ENCODE peak calls at places on chromosomes 13 and 19, in nine cellular contexts. One of them, this sample, is unnamed.
A peak's percentile ranks its signal among the peaks of the same experiment; 100 is the strongest.

GRCh38 chr19:51372649-51373504 is at the start of gene NKG7:
- DNase-seq in colonic mucosa: no peak
- DNase-seq in bronchial epithelial cell: no peak
- DNase-seq in fibroblast of the aortic adventitia: no peak
- DNase-seq in hepatocyte: no peak
- DNase-seq in HFF-Myc: no peak
- DNase-seq in AG04450: no peak
- DNase-seq in tibial artery: no peak
- DNase-seq in body of pancreas: no peak
- DNase-seq in this sample: no peak

GRCh38 chr13:43285891-43286602 is 262.7 kb downstream of the DNAJC15 start:
- DNase-seq in bronchial epithelial cell: no peak
- DNase-seq in HFF-Myc: no peak
- DNase-seq in fibroblast of the aortic adventitia: peak; percentile 69
- DNase-seq in body of pancreas: no peak
- DNase-seq in tibial artery: no peak
- DNase-seq in hepatocyte: no peak
- DNase-seq in AG04450: no peak
- DNase-seq in colonic mucosa: no peak
- DNase-seq in this sample: no peak

GRCh38 chr19:41753159-41753558 is 2.2 kb upstream of the CEACAM6 start:
- DNase-seq in HFF-Myc: no peak
- DNase-seq in fibroblast of the aortic adventitia: peak; percentile 18
- DNase-seq in colonic mucosa: peak; percentile 81
- DNase-seq in body of pancreas: peak; percentile 68
- DNase-seq in AG04450: no peak
- DNase-seq in hepatocyte: peak; percentile 31
- DNase-seq in bronchial epithelial cell: peak; percentile 36
- DNase-seq in tibial artery: no peak
- DNase-seq in this sample: no peak

GRCh38 chr13:91368676-91369425 is 21.4 kb downstream of the MIR17HG start:
- DNase-seq in HFF-Myc: no peak
- DNase-seq in body of pancreas: no peak
- DNase-seq in bronchial epithelial cell: no peak
- DNase-seq in AG04450: no peak
- DNase-seq in colonic mucosa: no peak
- DNase-seq in hepatocyte: no peak
- DNase-seq in fibroblast of the aortic adventitia: no peak
- DNase-seq in tibial artery: no peak
- DNase-seq in this sample: no peak

GRCh38 chr13:80151016-80151415 is 189.9 kb downstream of the SPRY2 start:
- DNase-seq in hepatocyte: no peak
- DNase-seq in fibroblast of the aortic adventitia: no peak
- DNase-seq in body of pancreas: no peak
- DNase-seq in HFF-Myc: no peak
- DNase-seq in bronchial epithelial cell: peak; percentile 77
- DNase-seq in tibial artery: no peak
- DNase-seq in colonic mucosa: no peak
- DNase-seq in AG04450: no peak
- DNase-seq in this sample: no peak

GRCh38 chr13:44664308-44664707 is 88.2 kb upstream of the TSC22D1 start:
- DNase-seq in colonic mucosa: no peak
- DNase-seq in body of pancreas: no peak
- DNase-seq in bronchial epithelial cell: no peak
- DNase-seq in hepatocyte: no peak
- DNase-seq in HFF-Myc: no peak
- DNase-seq in AG04450: no peak
- DNase-seq in fibroblast of the aortic adventitia: no peak
- DNase-seq in tibial artery: no peak
- DNase-seq in this sample: no peak

GRCh38 chr19:41530184-41530534 is 45.8 kb upstream of the CEACAM21 start:
- DNase-seq in hepatocyte: no peak
- DNase-seq in bronchial epithelial cell: no peak
- DNase-seq in fibroblast of the aortic adventitia: no peak
- DNase-seq in tibial artery: no peak
- DNase-seq in HFF-Myc: no peak
- DNase-seq in body of pancreas: no peak
- DNase-seq in colonic mucosa: no peak
- DNase-seq in AG04450: no peak
- DNase-seq in this sample: no peak

GRCh38 chr19:1767464-1767933 is 14.2 kb downstream of the ONECUT3 start:
- DNase-seq in bronchial epithelial cell: no peak
- DNase-seq in colonic mucosa: peak; percentile 47
- DNase-seq in HFF-Myc: no peak
- DNase-seq in tibial artery: no peak
- DNase-seq in AG04450: no peak
- DNase-seq in body of pancreas: peak; percentile 33
- DNase-seq in fibroblast of the aortic adventitia: no peak
- DNase-seq in hepatocyte: peak; percentile 53
- DNase-seq in this sample: no peak

GRCh38 chr13:109383683-109384082 is 402.7 kb downstream of the IRS2 start:
- DNase-seq in HFF-Myc: no peak
- DNase-seq in AG04450: peak; percentile 21
- DNase-seq in colonic mucosa: no peak
- DNase-seq in fibroblast of the aortic adventitia: no peak
- DNase-seq in hepatocyte: peak; percentile 33
- DNase-seq in bronchial epithelial cell: peak; percentile 72
- DNase-seq in tibial artery: no peak
- DNase-seq in body of pancreas: no peak
- DNase-seq in this sample: no peak

GRCh38 chr19:14114854-14115253 is 2.7 kb downstream of the PRKACA start:
- DNase-seq in AG04450: no peak
- DNase-seq in body of pancreas: peak; percentile 57
- DNase-seq in colonic mucosa: peak; percentile 60
- DNase-seq in HFF-Myc: no peak
- DNase-seq in bronchial epithelial cell: no peak
- DNase-seq in hepatocyte: no peak
- DNase-seq in fibroblast of the aortic adventitia: no peak
- DNase-seq in tibial artery: no peak
- DNase-seq in this sample: peak; percentile 72

GRCh38 chr19:2569596-2570465 is 93.9 kb downstream of the GADD45B start:
- DNase-seq in AG04450: no peak
- DNase-seq in fibroblast of the aortic adventitia: no peak
- DNase-seq in colonic mucosa: no peak
- DNase-seq in hepatocyte: no peak
- DNase-seq in body of pancreas: no peak
- DNase-seq in bronchial epithelial cell: no peak
- DNase-seq in tibial artery: peak; percentile 65
- DNase-seq in HFF-Myc: no peak
- DNase-seq in this sample: no peak

GRCh38 chr13:49516467-49516866 is 20.7 kb downstream of the PHF11 start:
- DNase-seq in colonic mucosa: no peak
- DNase-seq in body of pancreas: no peak
- DNase-seq in tibial artery: no peak
- DNase-seq in AG04450: no peak
- DNase-seq in bronchial epithelial cell: no peak
- DNase-seq in HFF-Myc: no peak
- DNase-seq in hepatocyte: no peak
- DNase-seq in fibroblast of the aortic adventitia: no peak
- DNase-seq in this sample: peak; percentile 57
- TF ChIP-seq CTCF in colonic mucosa: no peak
- TF ChIP-seq CTCF in body of pancreas: no peak
- TF ChIP-seq CTCF in tibial artery: no peak
- TF ChIP-seq CTCF in AG04450: no peak
- TF ChIP-seq CTCF in bronchial epithelial cell: no peak
- TF ChIP-seq CTCF in HFF-Myc: no peak
- TF ChIP-seq CTCF in hepatocyte: no peak
- TF ChIP-seq CTCF in fibroblast of the aortic adventitia: no peak
- TF ChIP-seq CTCF in this sample: no peak

GRCh38 chr19:5070922-5071321 is 102.0 kb downstream of the KDM4B start:
- DNase-seq in fibroblast of the aortic adventitia: no peak
- DNase-seq in AG04450: no peak
- DNase-seq in colonic mucosa: no peak
- DNase-seq in tibial artery: no peak
- DNase-seq in HFF-Myc: no peak
- DNase-seq in bronchial epithelial cell: no peak
- DNase-seq in hepatocyte: no peak
- DNase-seq in body of pancreas: no peak
- DNase-seq in this sample: no peak
- H3K4me3 ChIP-seq in fibroblast of the aortic adventitia: no peak overlapping the region
- H3K4me3 ChIP-seq in AG04450: no peak overlapping the region
- H3K4me3 ChIP-seq in colonic mucosa: no peak overlapping the region
- H3K4me3 ChIP-seq in tibial artery: no peak overlapping the region
- H3K4me3 ChIP-seq in HFF-Myc: no peak overlapping the region
- H3K4me3 ChIP-seq in bronchial epithelial cell: no peak overlapping the region
- H3K4me3 ChIP-seq in hepatocyte: no peak overlapping the region
- H3K4me3 ChIP-seq in body of pancreas: no peak overlapping the region
- H3K4me3 ChIP-seq in this sample: no peak overlapping the region

DNA sequence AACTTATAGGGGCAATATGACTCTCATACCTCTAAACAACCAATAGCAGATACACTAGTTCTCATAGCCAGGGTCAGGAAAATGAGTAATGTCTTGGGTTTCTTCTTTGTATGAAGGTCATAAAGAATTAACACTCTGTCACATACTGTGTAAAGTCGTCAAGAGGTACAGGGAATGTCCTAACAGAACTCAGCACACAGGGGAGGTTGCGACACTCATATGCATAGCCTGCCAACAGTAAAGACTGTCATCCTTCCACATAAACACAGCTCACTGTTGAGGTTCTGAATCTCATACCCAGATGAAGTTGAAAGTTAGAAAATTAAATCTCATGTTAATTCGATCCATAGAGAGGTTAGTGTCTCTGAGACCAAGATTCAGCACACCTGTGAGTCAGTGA is 34.2 kb upstream of the ZNF254 start:
- DNase-seq in HFF-Myc: no peak
- DNase-seq in body of pancreas: no peak
- DNase-seq in tibial artery: no peak
- DNase-seq in fibroblast of the aortic adventitia: no peak
- DNase-seq in colonic mucosa: no peak
- DNase-seq in bronchial epithelial cell: no peak
- DNase-seq in hepatocyte: no peak
- DNase-seq in AG04450: no peak
- DNase-seq in this sample: no peak
- TF ChIP-seq CTCF in HFF-Myc: no peak
- TF ChIP-seq CTCF in body of pancreas: no peak
- TF ChIP-seq CTCF in tibial artery: no peak
- TF ChIP-seq CTCF in fibroblast of the aortic adventitia: no peak
- TF ChIP-seq CTCF in colonic mucosa: no peak
- TF ChIP-seq CTCF in bronchial epithelial cell: no peak
- TF ChIP-seq CTCF in hepatocyte: no peak
- TF ChIP-seq CTCF in AG04450: no peak
- TF ChIP-seq CTCF in this sample: no peak

GRCh38 chr19:5803752-5804515 is 933 bp upstream of the NRTN start:
- DNase-seq in fibroblast of the aortic adventitia: peak; percentile 72
- DNase-seq in AG04450: peak; percentile 74
- DNase-seq in HFF-Myc: peak; percentile 70
- DNase-seq in bronchial epithelial cell: peak; percentile 66
- DNase-seq in hepatocyte: peak; percentile 98
- DNase-seq in body of pancreas: peak; percentile 94
- DNase-seq in colonic mucosa: peak; percentile 94
- DNase-seq in tibial artery: peak; percentile 82
- DNase-seq in this sample: peak; percentile 93
- H3K4me3 ChIP-seq in fibroblast of the aortic adventitia: peak overlapping the region; percentile 48
- H3K4me3 ChIP-seq in AG04450: peak overlapping the region; percentile 44
- H3K4me3 ChIP-seq in HFF-Myc: peak overlapping the region; percentile 11
- H3K4me3 ChIP-seq in bronchial epithelial cell: peak overlapping the region; percentile 24
- H3K4me3 ChIP-seq in hepatocyte: peak overlapping the region; percentile 24
- H3K4me3 ChIP-seq in body of pancreas: no peak overlapping the region
- H3K4me3 ChIP-seq in colonic mucosa: peak overlapping the region; percentile 32
- H3K4me3 ChIP-seq in tibial artery: peak overlapping the region; percentile 2
- H3K4me3 ChIP-seq in this sample: peak overlapping the region; percentile 38

GRCh38 chr19:43652546-43652874 is 12.9 kb upstream of the CADM4 start:
- DNase-seq in body of pancreas: no peak
- DNase-seq in hepatocyte: no peak
- DNase-seq in bronchial epithelial cell: no peak
- DNase-seq in colonic mucosa: no peak
- DNase-seq in AG04450: no peak
- DNase-seq in fibroblast of the aortic adventitia: no peak
- DNase-seq in tibial artery: no peak
- DNase-seq in HFF-Myc: no peak
- DNase-seq in this sample: no peak

GRCh38 chr19:43644181-43644580 is 4.5 kb upstream of the CADM4 start:
- DNase-seq in fibroblast of the aortic adventitia: no peak
- DNase-seq in tibial artery: no peak
- DNase-seq in HFF-Myc: no peak
- DNase-seq in colonic mucosa: no peak
- DNase-seq in AG04450: no peak
- DNase-seq in hepatocyte: no peak
- DNase-seq in bronchial epithelial cell: no peak
- DNase-seq in body of pancreas: no peak
- DNase-seq in this sample: no peak

GRCh38 chr19:43649514-43649913 is 9.9 kb upstream of the CADM4 start:
- DNase-seq in AG04450: no peak
- DNase-seq in hepatocyte: no peak
- DNase-seq in colonic mucosa: no peak
- DNase-seq in bronchial epithelial cell: no peak
- DNase-seq in HFF-Myc: no peak
- DNase-seq in tibial artery: no peak
- DNase-seq in fibroblast of the aortic adventitia: no peak
- DNase-seq in body of pancreas: no peak
- DNase-seq in this sample: no peak

GRCh38 chr19:43651758-43652545 is 12.3 kb upstream of the CADM4 start:
- DNase-seq in fibroblast of the aortic adventitia: peak; percentile 68
- DNase-seq in body of pancreas: peak; percentile 76
- DNase-seq in colonic mucosa: peak; percentile 61
- DNase-seq in hepatocyte: peak; percentile 78
- DNase-seq in HFF-Myc: peak; percentile 38
- DNase-seq in AG04450: peak; percentile 27
- DNase-seq in bronchial epithelial cell: peak; percentile 53
- DNase-seq in tibial artery: no peak
- DNase-seq in this sample: peak; percentile 62

GRCh38 chr19:43648633-43649032 is 9.0 kb upstream of the CADM4 start:
- DNase-seq in body of pancreas: no peak
- DNase-seq in fibroblast of the aortic adventitia: no peak
- DNase-seq in HFF-Myc: no peak
- DNase-seq in tibial artery: no peak
- DNase-seq in colonic mucosa: no peak
- DNase-seq in hepatocyte: no peak
- DNase-seq in AG04450: no peak
- DNase-seq in bronchial epithelial cell: no peak
- DNase-seq in this sample: no peak
- TF ChIP-seq CTCF in body of pancreas: no peak
- TF ChIP-seq CTCF in fibroblast of the aortic adventitia: no peak
- TF ChIP-seq CTCF in HFF-Myc: no peak
- TF ChIP-seq CTCF in tibial artery: no peak
- TF ChIP-seq CTCF in colonic mucosa: no peak
- TF ChIP-seq CTCF in hepatocyte: no peak
- TF ChIP-seq CTCF in AG04450: no peak
- TF ChIP-seq CTCF in bronchial epithelial cell: no peak
- TF ChIP-seq CTCF in this sample: no peak

DNA sequence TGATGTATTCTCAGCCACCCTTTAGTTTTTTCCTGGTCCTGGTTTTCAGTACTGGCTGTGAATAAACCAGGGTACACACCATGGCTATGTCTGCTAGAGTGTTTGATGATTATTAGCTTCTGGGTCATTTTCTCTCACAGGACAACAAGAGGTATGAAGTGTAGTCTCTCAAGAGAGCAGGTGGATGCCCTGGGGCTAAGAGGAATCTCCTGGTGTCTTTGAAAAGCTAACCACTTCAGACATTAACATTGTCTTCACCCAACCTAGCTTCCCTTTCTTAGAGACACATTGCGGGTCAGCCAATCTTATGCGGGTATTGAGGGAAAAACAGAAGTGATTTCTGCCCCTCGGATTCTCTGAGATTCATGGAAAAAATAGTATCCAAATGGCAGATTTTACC is 1.6 kb downstream of the ZNF730 start:
- DNase-seq in hepatocyte: no peak
- DNase-seq in colonic mucosa: no peak
- DNase-seq in HFF-Myc: no peak
- DNase-seq in body of pancreas: no peak
- DNase-seq in fibroblast of the aortic adventitia: no peak
- DNase-seq in tibial artery: no peak
- DNase-seq in bronchial epithelial cell: no peak
- DNase-seq in AG04450: no peak
- DNase-seq in this sample: no peak
- H3K4me3 ChIP-seq in hepatocyte: no peak overlapping the region
- H3K4me3 ChIP-seq in colonic mucosa: no peak overlapping the region
- H3K4me3 ChIP-seq in HFF-Myc: no peak overlapping the region
- H3K4me3 ChIP-seq in body of pancreas: no peak overlapping the region
- H3K4me3 ChIP-seq in fibroblast of the aortic adventitia: no peak overlapping the region
- H3K4me3 ChIP-seq in tibial artery: no peak overlapping the region
- H3K4me3 ChIP-seq in bronchial epithelial cell: no peak overlapping the region
- H3K4me3 ChIP-seq in AG04450: no peak overlapping the region
- H3K4me3 ChIP-seq in this sample: no peak overlapping the region

GRCh38 chr19:54179921-54180452 is 7.0 kb upstream of the TMC4 start:
- DNase-seq in hepatocyte: peak; percentile 78
- DNase-seq in bronchial epithelial cell: peak; percentile 58
- DNase-seq in AG04450: no peak
- DNase-seq in body of pancreas: no peak
- DNase-seq in colonic mucosa: peak; percentile 75
- DNase-seq in tibial artery: no peak
- DNase-seq in fibroblast of the aortic adventitia: peak; percentile 35
- DNase-seq in HFF-Myc: no peak
- DNase-seq in this sample: no peak
- TF ChIP-seq CTCF in hepatocyte: peak; percentile 40
- TF ChIP-seq CTCF in bronchial epithelial cell: peak; percentile 42
- TF ChIP-seq CTCF in AG04450: peak; percentile 42
- TF ChIP-seq CTCF in body of pancreas: peak; percentile 32
- TF ChIP-seq CTCF in colonic mucosa: peak; percentile 41
- TF ChIP-seq CTCF in tibial artery: no peak
- TF ChIP-seq CTCF in fibroblast of the aortic adventitia: peak; percentile 21
- TF ChIP-seq CTCF in HFF-Myc: peak; percentile 36
- TF ChIP-seq CTCF in this sample: no peak

This sample was measured in heart left ventricle.